ENCODE peak calls at places on chromosomes 6 and 20, in nine cellular contexts. One of them, this sample, is unnamed.
A peak's percentile ranks its signal among the peaks of the same experiment; 100 is the strongest.

GRCh38 chr6:19444481-19444880 is 392.7 kb upstream of the ID4 start:
- DNase-seq in lower lobe of right lung: no peak
- DNase-seq in iPS DF 6.9: no peak
- DNase-seq in esophagus squamous epithelium: no peak
- DNase-seq in cardiac fibroblast: peak; percentile 38
- DNase-seq in mesendoderm: no peak
- DNase-seq in DND-41: no peak
- DNase-seq in heart right ventricle: no peak
- DNase-seq in coronary artery: no peak
- DNase-seq in this sample: no peak

GRCh38 chr6:47180633-47181032 is 129.1 kb downstream of the TNFRSF21 start:
- DNase-seq in DND-41: no peak
- DNase-seq in heart right ventricle: no peak
- DNase-seq in coronary artery: no peak
- DNase-seq in iPS DF 6.9: no peak
- DNase-seq in lower lobe of right lung: no peak
- DNase-seq in mesendoderm: peak; percentile 97
- DNase-seq in cardiac fibroblast: peak; percentile 36
- DNase-seq in esophagus squamous epithelium: no peak
- DNase-seq in this sample: no peak

GRCh38 chr6:10099086-10099499 is 315.8 kb downstream of the TFAP2A start:
- DNase-seq in lower lobe of right lung: peak; percentile 51
- DNase-seq in coronary artery: no peak
- DNase-seq in iPS DF 6.9: no peak
- DNase-seq in DND-41: no peak
- DNase-seq in mesendoderm: peak; percentile 30
- DNase-seq in cardiac fibroblast: no peak
- DNase-seq in esophagus squamous epithelium: no peak
- DNase-seq in heart right ventricle: no peak
- DNase-seq in this sample: no peak

GRCh38 chr20:51985013-51985415 is 182.7 kb upstream of the SALL4 start:
- DNase-seq in esophagus squamous epithelium: no peak
- DNase-seq in coronary artery: no peak
- DNase-seq in cardiac fibroblast: peak; percentile 97
- DNase-seq in mesendoderm: peak; percentile 79
- DNase-seq in DND-41: no peak
- DNase-seq in iPS DF 6.9: no peak
- DNase-seq in lower lobe of right lung: no peak
- DNase-seq in heart right ventricle: no peak
- DNase-seq in this sample: no peak

GRCh38 chr6:90088009-90088408 is 193.7 kb downstream of the GJA10 start:
- DNase-seq in mesendoderm: no peak
- DNase-seq in DND-41: no peak
- DNase-seq in lower lobe of right lung: no peak
- DNase-seq in esophagus squamous epithelium: no peak
- DNase-seq in iPS DF 6.9: no peak
- DNase-seq in coronary artery: no peak
- DNase-seq in heart right ventricle: no peak
- DNase-seq in cardiac fibroblast: peak; percentile 62
- DNase-seq in this sample: no peak

GRCh38 chr6:155693573-155694428 is 238.2 kb upstream of the NOX3 start:
- DNase-seq in lower lobe of right lung: no peak
- DNase-seq in cardiac fibroblast: no peak
- DNase-seq in esophagus squamous epithelium: no peak
- DNase-seq in mesendoderm: no peak
- DNase-seq in coronary artery: no peak
- DNase-seq in DND-41: no peak
- DNase-seq in heart right ventricle: no peak
- DNase-seq in iPS DF 6.9: no peak
- DNase-seq in this sample: no peak

GRCh38 chr6:8983202-8983688 is 547.9 kb upstream of the SLC35B3 start:
- DNase-seq in DND-41: peak; percentile 64
- DNase-seq in esophagus squamous epithelium: no peak
- DNase-seq in mesendoderm: peak; percentile 91
- DNase-seq in heart right ventricle: peak; percentile 29
- DNase-seq in coronary artery: no peak
- DNase-seq in cardiac fibroblast: peak; percentile 70
- DNase-seq in iPS DF 6.9: peak; percentile 47
- DNase-seq in lower lobe of right lung: peak; percentile 60
- DNase-seq in this sample: peak; percentile 5

GRCh38 chr6:3825331-3825831 is 23.8 kb upstream of the FAM50B start:
- DNase-seq in mesendoderm: peak; percentile 72
- DNase-seq in coronary artery: peak; percentile 87
- DNase-seq in esophagus squamous epithelium: no peak
- DNase-seq in cardiac fibroblast: peak; percentile 73
- DNase-seq in iPS DF 6.9: peak; percentile 29
- DNase-seq in lower lobe of right lung: peak; percentile 69
- DNase-seq in heart right ventricle: peak; percentile 53
- DNase-seq in DND-41: no peak
- DNase-seq in this sample: no peak

GRCh38 chr20:58867211-58867610 is 14.7 kb downstream of the GNAS start:
- DNase-seq in DND-41: no peak
- DNase-seq in mesendoderm: no peak
- DNase-seq in heart right ventricle: no peak
- DNase-seq in iPS DF 6.9: no peak
- DNase-seq in cardiac fibroblast: peak; percentile 46
- DNase-seq in lower lobe of right lung: no peak
- DNase-seq in coronary artery: no peak
- DNase-seq in esophagus squamous epithelium: no peak
- DNase-seq in this sample: no peak

GRCh38 chr6:24139080-24139479 is 13.1 kb downstream of the NRSN1 start:
- DNase-seq in coronary artery: no peak
- DNase-seq in DND-41: no peak
- DNase-seq in iPS DF 6.9: no peak
- DNase-seq in heart right ventricle: no peak
- DNase-seq in mesendoderm: no peak
- DNase-seq in esophagus squamous epithelium: no peak
- DNase-seq in cardiac fibroblast: no peak
- DNase-seq in lower lobe of right lung: no peak
- DNase-seq in this sample: no peak

GRCh38 chr6:6453186-6453585 is 132.7 kb upstream of the F13A1 start:
- DNase-seq in cardiac fibroblast: no peak
- DNase-seq in mesendoderm: no peak
- DNase-seq in DND-41: no peak
- DNase-seq in iPS DF 6.9: no peak
- DNase-seq in lower lobe of right lung: no peak
- DNase-seq in heart right ventricle: no peak
- DNase-seq in coronary artery: no peak
- DNase-seq in esophagus squamous epithelium: no peak
- DNase-seq in this sample: no peak

GRCh38 chr6:33421344-33421643 is 1.4 kb downstream of the SYNGAP1 start:
- DNase-seq in iPS DF 6.9: no peak
- DNase-seq in coronary artery: no peak
- DNase-seq in esophagus squamous epithelium: no peak
- DNase-seq in heart right ventricle: no peak
- DNase-seq in cardiac fibroblast: no peak
- DNase-seq in mesendoderm: no peak
- DNase-seq in lower lobe of right lung: no peak
- DNase-seq in DND-41: no peak
- DNase-seq in this sample: no peak

GRCh38 chr6:141095308-141095707 is 1037.4 kb upstream of the GJE1 start:
- DNase-seq in cardiac fibroblast: no peak
- DNase-seq in lower lobe of right lung: no peak
- DNase-seq in coronary artery: no peak
- DNase-seq in DND-41: no peak
- DNase-seq in esophagus squamous epithelium: no peak
- DNase-seq in heart right ventricle: no peak
- DNase-seq in mesendoderm: no peak
- DNase-seq in iPS DF 6.9: no peak
- DNase-seq in this sample: no peak

GRCh38 chr6:815348-815738 is 122.4 kb upstream of the EXOC2 start:
- DNase-seq in heart right ventricle: no peak
- DNase-seq in lower lobe of right lung: no peak
- DNase-seq in coronary artery: no peak
- DNase-seq in DND-41: no peak
- DNase-seq in iPS DF 6.9: no peak
- DNase-seq in cardiac fibroblast: no peak
- DNase-seq in mesendoderm: peak; percentile 24
- DNase-seq in esophagus squamous epithelium: no peak
- DNase-seq in this sample: no peak

GRCh38 chr6:7129784-7130569 is 22.2 kb downstream of the RREB1 start:
- DNase-seq in DND-41: peak; percentile 16
- DNase-seq in cardiac fibroblast: no peak
- DNase-seq in esophagus squamous epithelium: no peak
- DNase-seq in heart right ventricle: no peak
- DNase-seq in lower lobe of right lung: peak; percentile 67
- DNase-seq in iPS DF 6.9: no peak
- DNase-seq in coronary artery: no peak
- DNase-seq in mesendoderm: no peak
- DNase-seq in this sample: no peak

GRCh38 chr6:104014560-104014959 is 845.2 kb downstream of the HACE1 start:
- DNase-seq in iPS DF 6.9: no peak
- DNase-seq in coronary artery: no peak
- DNase-seq in heart right ventricle: no peak
- DNase-seq in lower lobe of right lung: no peak
- DNase-seq in esophagus squamous epithelium: no peak
- DNase-seq in cardiac fibroblast: no peak
- DNase-seq in mesendoderm: no peak
- DNase-seq in DND-41: no peak
- DNase-seq in this sample: no peak

GRCh38 chr20:30484009-30484748 is 773.3 kb upstream of the DEFB115 start:
- DNase-seq in lower lobe of right lung: no peak
- DNase-seq in coronary artery: no peak
- DNase-seq in DND-41: no peak
- DNase-seq in iPS DF 6.9: no peak
- DNase-seq in cardiac fibroblast: no peak
- DNase-seq in heart right ventricle: no peak
- DNase-seq in esophagus squamous epithelium: no peak
- DNase-seq in mesendoderm: no peak
- DNase-seq in this sample: no peak

GRCh38 chr6:44228836-44229235 is 5.4 kb downstream of the SLC29A1 start:
- DNase-seq in esophagus squamous epithelium: no peak
- DNase-seq in DND-41: no peak
- DNase-seq in iPS DF 6.9: no peak
- DNase-seq in heart right ventricle: no peak
- DNase-seq in cardiac fibroblast: no peak
- DNase-seq in lower lobe of right lung: no peak
- DNase-seq in coronary artery: no peak
- DNase-seq in mesendoderm: no peak
- DNase-seq in this sample: no peak

GRCh38 chr20:39706089-39706721 is 744.1 kb downstream of the DHX35 start:
- DNase-seq in cardiac fibroblast: no peak
- DNase-seq in DND-41: no peak
- DNase-seq in coronary artery: no peak
- DNase-seq in iPS DF 6.9: no peak
- DNase-seq in lower lobe of right lung: no peak
- DNase-seq in heart right ventricle: peak; percentile 39
- DNase-seq in mesendoderm: no peak
- DNase-seq in esophagus squamous epithelium: no peak
- DNase-seq in this sample: no peak

GRCh38 chr6:7974932-7975763 is 64.6 kb upstream of the TXNDC5 start:
- DNase-seq in esophagus squamous epithelium: no peak
- DNase-seq in DND-41: no peak
- DNase-seq in heart right ventricle: peak; percentile 75
- DNase-seq in iPS DF 6.9: no peak
- DNase-seq in lower lobe of right lung: peak; percentile 59
- DNase-seq in cardiac fibroblast: peak; percentile 100
- DNase-seq in mesendoderm: peak; percentile 64
- DNase-seq in coronary artery: peak; percentile 82
- DNase-seq in this sample: no peak

DNA sequence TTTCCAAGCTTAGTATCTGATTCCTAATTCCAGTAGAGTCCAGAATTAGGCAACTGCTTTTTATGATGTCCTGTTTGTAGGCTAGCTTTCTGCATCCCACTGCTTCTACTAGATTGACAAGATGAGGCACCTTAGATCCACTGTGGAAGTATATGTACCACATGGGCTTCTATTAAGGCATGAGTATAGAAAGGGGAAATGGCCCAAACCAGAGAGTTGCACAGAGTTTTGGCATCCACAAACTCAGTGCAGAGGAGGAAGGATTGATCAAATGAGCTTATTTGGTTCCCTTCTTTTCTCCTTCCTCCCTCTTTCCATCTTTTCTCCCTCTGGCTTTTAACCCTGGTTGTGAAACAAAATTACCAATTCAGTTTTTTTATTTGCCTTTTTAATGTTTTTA is 969.3 kb downstream of the KIF16B start:
- DNase-seq in esophagus squamous epithelium: no peak
- DNase-seq in mesendoderm: no peak
- DNase-seq in heart right ventricle: no peak
- DNase-seq in coronary artery: no peak
- DNase-seq in cardiac fibroblast: no peak
- DNase-seq in lower lobe of right lung: no peak
- DNase-seq in DND-41: no peak
- DNase-seq in iPS DF 6.9: no peak
- DNase-seq in this sample: no peak
- H3K4me3 ChIP-seq in esophagus squamous epithelium: no peak overlapping the region
- H3K4me3 ChIP-seq in mesendoderm: no peak overlapping the region
- H3K4me3 ChIP-seq in heart right ventricle: no peak overlapping the region
- H3K4me3 ChIP-seq in coronary artery: no peak overlapping the region
- H3K4me3 ChIP-seq in cardiac fibroblast: no peak overlapping the region
- H3K4me3 ChIP-seq in lower lobe of right lung: no peak overlapping the region
- H3K4me3 ChIP-seq in DND-41: no peak overlapping the region
- H3K4me3 ChIP-seq in iPS DF 6.9: no peak overlapping the region
- H3K4me3 ChIP-seq in this sample: no peak overlapping the region

GRCh38 chr6:73579851-73580246 is 59.0 kb upstream of the EEF1A1 start:
- DNase-seq in iPS DF 6.9: no peak
- DNase-seq in esophagus squamous epithelium: no peak
- DNase-seq in coronary artery: peak; percentile 73
- DNase-seq in heart right ventricle: no peak
- DNase-seq in mesendoderm: peak; percentile 95
- DNase-seq in DND-41: no peak
- DNase-seq in lower lobe of right lung: no peak
- DNase-seq in cardiac fibroblast: peak; percentile 97
- DNase-seq in this sample: no peak
- H3K4me3 ChIP-seq in iPS DF 6.9: no peak overlapping the region
- H3K4me3 ChIP-seq in esophagus squamous epithelium: peak overlapping the region; percentile 50
- H3K4me3 ChIP-seq in coronary artery: peak overlapping the region; percentile 57
- H3K4me3 ChIP-seq in heart right ventricle: peak overlapping the region; percentile 6
- H3K4me3 ChIP-seq in mesendoderm: no peak overlapping the region
- H3K4me3 ChIP-seq in DND-41: no peak overlapping the region
- H3K4me3 ChIP-seq in lower lobe of right lung: peak overlapping the region; percentile 38
- H3K4me3 ChIP-seq in cardiac fibroblast: no peak overlapping the region
- H3K4me3 ChIP-seq in this sample: no peak overlapping the region

GRCh38 chr6:31161216-31162126 is 3.1 kb downstream of the TCF19 start:
- DNase-seq in coronary artery: no peak
- DNase-seq in DND-41: no peak
- DNase-seq in cardiac fibroblast: no peak
- DNase-seq in heart right ventricle: no peak
- DNase-seq in mesendoderm: no peak
- DNase-seq in esophagus squamous epithelium: no peak
- DNase-seq in lower lobe of right lung: no peak
- DNase-seq in iPS DF 6.9: no peak
- DNase-seq in this sample: no peak
- H3K4me3 ChIP-seq in coronary artery: no peak overlapping the region
- H3K4me3 ChIP-seq in DND-41: no peak overlapping the region
- H3K4me3 ChIP-seq in cardiac fibroblast: no peak overlapping the region
- H3K4me3 ChIP-seq in heart right ventricle: no peak overlapping the region
- H3K4me3 ChIP-seq in mesendoderm: no peak overlapping the region
- H3K4me3 ChIP-seq in esophagus squamous epithelium: no peak overlapping the region
- H3K4me3 ChIP-seq in lower lobe of right lung: no peak overlapping the region
- H3K4me3 ChIP-seq in iPS DF 6.9: no peak overlapping the region
- H3K4me3 ChIP-seq in this sample: no peak overlapping the region

DNA sequence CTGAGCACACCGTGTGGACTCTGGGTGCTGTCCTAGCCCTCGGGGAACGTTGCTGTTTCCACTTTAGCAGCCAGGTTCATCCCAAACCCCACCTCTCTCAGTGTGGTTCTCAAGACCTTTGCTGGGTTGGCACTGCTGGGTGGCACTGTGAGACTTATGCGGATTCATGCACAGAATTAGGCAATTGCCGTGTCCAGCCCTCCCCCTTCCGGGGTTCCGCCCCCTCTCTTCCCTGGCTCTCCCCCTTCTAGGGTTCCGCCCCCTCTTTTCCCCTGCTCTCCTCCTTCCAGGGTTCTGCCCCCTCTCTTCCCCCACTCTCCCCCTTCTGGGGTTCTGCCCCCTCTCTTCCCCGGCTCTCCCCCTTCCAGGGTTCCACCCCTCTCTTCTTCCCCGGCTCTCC is 39.8 kb upstream of the SLCO4A1 start:
- DNase-seq in heart right ventricle: no peak
- DNase-seq in DND-41: peak; percentile 20
- DNase-seq in lower lobe of right lung: peak; percentile 88
- DNase-seq in cardiac fibroblast: no peak
- DNase-seq in coronary artery: no peak
- DNase-seq in iPS DF 6.9: no peak
- DNase-seq in esophagus squamous epithelium: no peak
- DNase-seq in mesendoderm: no peak
- DNase-seq in this sample: no peak
- H3K4me3 ChIP-seq in heart right ventricle: no peak overlapping the region
- H3K4me3 ChIP-seq in DND-41: no peak overlapping the region
- H3K4me3 ChIP-seq in lower lobe of right lung: peak overlapping the region; percentile 23
- H3K4me3 ChIP-seq in cardiac fibroblast: no peak overlapping the region
- H3K4me3 ChIP-seq in coronary artery: no peak overlapping the region
- H3K4me3 ChIP-seq in iPS DF 6.9: no peak overlapping the region
- H3K4me3 ChIP-seq in esophagus squamous epithelium: peak overlapping the region; percentile 30
- H3K4me3 ChIP-seq in mesendoderm: no peak overlapping the region
- H3K4me3 ChIP-seq in this sample: peak overlapping the region; percentile 59